ENCODE peak calls at places on chromosomes 2 and 18, in six cellular contexts. One of them, this sample, is unnamed.
A peak's percentile ranks its signal among the peaks of the same experiment; 100 is the strongest.

GRCh38 chr2:73112913-73113633 is at the start of gene RAB11FIP5:
- DNase-seq in HepG2: peak; percentile 57
- DNase-seq in transverse colon: peak; percentile 85
- DNase-seq in A549: peak; percentile 81
- DNase-seq in tibial nerve: peak; percentile 48
- DNase-seq in ovary: peak; percentile 87
- DNase-seq in this sample: no peak

GRCh38 chr18:57959278-57959677 is 84.7 kb upstream of the NEDD4L start:
- DNase-seq in HepG2: peak; percentile 66
- DNase-seq in transverse colon: peak; percentile 53
- DNase-seq in A549: peak; percentile 80
- DNase-seq in tibial nerve: no peak
- DNase-seq in ovary: no peak
- DNase-seq in this sample: no peak

GRCh38 chr18:68742206-68742605 is 27.3 kb upstream of the TMX3 start:
- DNase-seq in HepG2: no peak
- DNase-seq in transverse colon: no peak
- DNase-seq in A549: no peak
- DNase-seq in tibial nerve: no peak
- DNase-seq in ovary: no peak
- DNase-seq in this sample: no peak

GRCh38 chr2:229489016-229489415 is 217.9 kb upstream of the PID1 start:
- DNase-seq in HepG2: no peak
- DNase-seq in transverse colon: no peak
- DNase-seq in A549: peak; percentile 31
- DNase-seq in tibial nerve: no peak
- DNase-seq in ovary: no peak
- DNase-seq in this sample: no peak

GRCh38 chr2:43327119-43327518 is 100.7 kb upstream of the ZFP36L2 start:
- DNase-seq in HepG2: no peak
- DNase-seq in transverse colon: no peak
- DNase-seq in A549: no peak
- DNase-seq in tibial nerve: peak; percentile 56
- DNase-seq in ovary: no peak
- DNase-seq in this sample: no peak

GRCh38 chr18:55224086-55224625 is 264.9 kb upstream of the CCDC68 start:
- DNase-seq in HepG2: no peak
- DNase-seq in transverse colon: no peak
- DNase-seq in A549: no peak
- DNase-seq in tibial nerve: no peak
- DNase-seq in ovary: no peak
- DNase-seq in this sample: no peak

GRCh38 chr2:30334738-30335426 is 103.5 kb downstream of the LBH start:
- DNase-seq in HepG2: no peak
- DNase-seq in transverse colon: no peak
- DNase-seq in A549: peak; percentile 25
- DNase-seq in tibial nerve: no peak
- DNase-seq in ovary: no peak
- DNase-seq in this sample: no peak

GRCh38 chr18:7079231-7079630 is 38.4 kb downstream of the LAMA1 start:
- DNase-seq in HepG2: no peak
- DNase-seq in transverse colon: no peak
- DNase-seq in A549: no peak
- DNase-seq in tibial nerve: no peak
- DNase-seq in ovary: no peak
- DNase-seq in this sample: peak; percentile 55

GRCh38 chr2:101823347-101823791 is 125.9 kb downstream of the MAP4K4 start:
- DNase-seq in HepG2: peak; percentile 71
- DNase-seq in transverse colon: peak; percentile 71
- DNase-seq in A549: peak; percentile 67
- DNase-seq in tibial nerve: peak; percentile 82
- DNase-seq in ovary: no peak
- DNase-seq in this sample: no peak

GRCh38 chr18:79405781-79406575 is 10.2 kb downstream of the NFATC1 start:
- DNase-seq in HepG2: no peak
- DNase-seq in transverse colon: peak; percentile 77
- DNase-seq in A549: no peak
- DNase-seq in tibial nerve: peak; percentile 65
- DNase-seq in ovary: peak; percentile 38
- DNase-seq in this sample: no peak

GRCh38 chr2:47520302-47520630 is 117.3 kb downstream of the MSH2 start:
- DNase-seq in HepG2: no peak
- DNase-seq in transverse colon: no peak
- DNase-seq in A549: no peak
- DNase-seq in tibial nerve: no peak
- DNase-seq in ovary: no peak
- DNase-seq in this sample: no peak

GRCh38 chr2:46170611-46171385 is 126.4 kb upstream of the EPAS1 start:
- DNase-seq in HepG2: no peak
- DNase-seq in transverse colon: no peak
- DNase-seq in A549: no peak
- DNase-seq in tibial nerve: no peak
- DNase-seq in ovary: no peak
- DNase-seq in this sample: no peak

GRCh38 chr18:48877941-48878340 is 72.8 kb downstream of the SMAD7 start:
- DNase-seq in HepG2: no peak
- DNase-seq in transverse colon: no peak
- DNase-seq in A549: no peak
- DNase-seq in tibial nerve: no peak
- DNase-seq in ovary: no peak
- DNase-seq in this sample: no peak

GRCh38 chr2:131058905-131059304 is 34.4 kb downstream of the FAM168B start:
- DNase-seq in HepG2: no peak
- DNase-seq in transverse colon: no peak
- DNase-seq in A549: no peak
- DNase-seq in tibial nerve: no peak
- DNase-seq in ovary: no peak
- DNase-seq in this sample: no peak

GRCh38 chr2:154740360-154740759 is 41.9 kb downstream of the KCNJ3 start:
- DNase-seq in HepG2: no peak
- DNase-seq in transverse colon: no peak
- DNase-seq in A549: no peak
- DNase-seq in tibial nerve: no peak
- DNase-seq in ovary: no peak
- DNase-seq in this sample: no peak

GRCh38 chr18:55768255-55768654 is 180.3 kb upstream of the TCF4 start:
- DNase-seq in HepG2: no peak
- DNase-seq in transverse colon: no peak
- DNase-seq in A549: no peak
- DNase-seq in tibial nerve: no peak
- DNase-seq in ovary: no peak
- DNase-seq in this sample: no peak

GRCh38 chr2:36561223-36561944 is 36.6 kb downstream of the FEZ2 start:
- DNase-seq in HepG2: peak; percentile 18
- DNase-seq in transverse colon: peak; percentile 53
- DNase-seq in A549: peak; percentile 89
- DNase-seq in tibial nerve: no peak
- DNase-seq in ovary: no peak
- DNase-seq in this sample: no peak

GRCh38 chr18:61975526-61976326 is 82.9 kb upstream of the RNF152 start:
- DNase-seq in HepG2: no peak
- DNase-seq in transverse colon: no peak
- DNase-seq in A549: no peak
- DNase-seq in tibial nerve: no peak
- DNase-seq in ovary: no peak
- DNase-seq in this sample: peak; percentile 91

GRCh38 chr2:10223932-10224720 is 78.6 kb upstream of the HPCAL1 start:
- DNase-seq in HepG2: no peak
- DNase-seq in transverse colon: no peak
- DNase-seq in A549: no peak
- DNase-seq in tibial nerve: no peak
- DNase-seq in ovary: peak; percentile 12
- DNase-seq in this sample: no peak

GRCh38 chr2:26905341-26906198 is 57.6 kb downstream of the DPYSL5 start:
- DNase-seq in HepG2: no peak
- DNase-seq in transverse colon: peak; percentile 13
- DNase-seq in A549: no peak
- DNase-seq in tibial nerve: no peak
- DNase-seq in ovary: no peak
- DNase-seq in this sample: no peak

GRCh38 chr2:224711859-224712258 is 4.3 kb downstream of the CCDC195 start:
- DNase-seq in HepG2: no peak
- DNase-seq in transverse colon: no peak
- DNase-seq in A549: no peak
- DNase-seq in tibial nerve: no peak
- DNase-seq in ovary: no peak
- DNase-seq in this sample: no peak

GRCh38 chr2:168798076-168798887 is 4.2 kb upstream of the NOSTRIN start:
- DNase-seq in HepG2: no peak
- DNase-seq in transverse colon: peak; percentile 67
- DNase-seq in A549: no peak
- DNase-seq in tibial nerve: no peak
- DNase-seq in ovary: no peak
- DNase-seq in this sample: no peak

GRCh38 chr18:48923746-48924580 is 26.8 kb downstream of the SMAD7 start:
- DNase-seq in HepG2: no peak
- DNase-seq in transverse colon: no peak
- DNase-seq in A549: no peak
- DNase-seq in tibial nerve: no peak
- DNase-seq in ovary: no peak
- DNase-seq in this sample: no peak

DNA sequence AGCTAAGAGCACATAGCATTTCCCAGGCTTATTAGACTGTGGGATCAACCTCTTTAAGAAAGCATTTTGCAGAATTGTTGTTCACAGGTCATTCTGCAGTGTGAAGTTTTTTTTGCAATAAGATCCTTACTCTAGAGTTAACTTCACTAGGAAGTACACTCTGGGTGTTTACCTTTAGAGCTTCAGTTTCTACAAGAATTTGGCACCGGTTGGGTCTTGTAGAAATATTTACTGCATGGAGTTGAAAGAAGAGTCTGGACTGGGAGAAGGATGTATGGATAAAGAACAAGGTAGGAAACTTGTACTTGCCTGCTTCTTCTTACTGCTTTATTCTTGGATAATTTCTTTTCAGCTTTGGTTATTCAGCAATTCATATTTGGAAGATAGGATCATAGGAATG is 944.9 kb upstream of the GYPC start:
- DNase-seq in HepG2: no peak
- DNase-seq in transverse colon: no peak
- DNase-seq in A549: no peak
- DNase-seq in tibial nerve: no peak
- DNase-seq in ovary: no peak
- DNase-seq in this sample: no peak
- H3K4me1 ChIP-seq in HepG2: no peaks in the 10 kb centered on the region
- H3K4me1 ChIP-seq in transverse colon: no peaks in the 10 kb centered on the region
- H3K4me1 ChIP-seq in A549: no peaks in the 10 kb centered on the region
- H3K4me1 ChIP-seq in tibial nerve: no peaks in the 10 kb centered on the region
- H3K4me1 ChIP-seq in ovary: no peaks in the 10 kb centered on the region
- H3K4me1 ChIP-seq in this sample: no peaks in the 10 kb centered on the region

DNA sequence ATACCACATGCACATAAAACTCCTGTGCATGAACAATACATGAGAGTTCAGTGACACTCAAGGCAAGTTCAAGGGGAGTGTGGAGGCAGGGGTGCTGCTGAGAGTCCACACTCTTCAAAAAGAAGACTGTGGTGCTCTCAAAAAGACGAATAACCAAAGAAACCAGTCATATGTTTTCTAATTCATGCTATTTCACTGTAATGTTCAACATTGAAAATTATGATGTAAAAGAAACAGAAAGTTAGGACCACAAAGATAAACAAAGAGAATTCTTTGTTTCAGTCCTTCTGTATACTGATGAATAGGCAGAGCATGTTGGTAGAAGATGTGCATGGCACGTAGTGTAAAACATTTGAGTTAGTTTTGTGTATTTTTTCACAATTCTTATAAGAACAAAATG is 864.2 kb upstream of the LRATD1 start:
- DNase-seq in HepG2: no peak
- DNase-seq in transverse colon: no peak
- DNase-seq in A549: no peak
- DNase-seq in tibial nerve: no peak
- DNase-seq in ovary: no peak
- DNase-seq in this sample: no peak
- TF ChIP-seq EP300 in HepG2: no peak
- TF ChIP-seq EP300 in transverse colon: no peak
- TF ChIP-seq EP300 in A549: no peak
- TF ChIP-seq EP300 in tibial nerve: no peak
- TF ChIP-seq EP300 in ovary: no peak
- TF ChIP-seq EP300 in this sample: no peak

DNA sequence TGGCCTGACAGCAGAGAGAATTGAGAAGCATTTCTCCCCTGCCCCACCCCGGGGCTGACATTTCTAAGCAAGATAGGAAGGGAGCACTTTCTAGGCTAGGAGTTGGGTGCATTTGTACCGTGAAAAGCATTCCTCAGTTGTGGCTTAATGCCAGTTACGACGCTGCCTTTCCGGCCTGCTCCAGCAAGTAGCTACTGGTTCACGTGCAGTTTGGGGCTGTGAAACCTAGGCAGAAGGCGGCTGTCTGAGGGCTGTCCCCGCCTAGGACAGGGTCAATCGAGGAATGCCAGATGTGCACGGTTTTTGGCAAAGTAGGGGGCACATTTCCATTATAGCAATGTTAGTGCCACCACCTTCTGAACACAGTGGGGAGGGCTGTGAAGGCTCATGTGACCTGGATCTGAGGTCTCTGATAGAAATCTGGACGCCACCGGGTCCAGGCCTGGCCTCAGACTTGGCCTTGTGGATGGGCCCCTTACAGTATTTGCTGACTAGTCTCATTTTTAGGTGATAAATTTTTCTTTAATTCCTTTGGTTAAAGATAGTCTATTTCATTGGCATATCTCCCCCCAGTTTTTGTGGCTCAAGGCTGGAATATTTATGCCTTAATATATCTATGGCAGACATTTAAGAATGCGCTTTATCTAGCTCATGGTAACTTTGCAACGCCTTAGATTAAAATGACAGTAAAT is 78.6 kb downstream of the LPIN1 start:
- DNase-seq in HepG2: no peak
- DNase-seq in transverse colon: no peak
- DNase-seq in A549: no peak
- DNase-seq in tibial nerve: no peak
- DNase-seq in ovary: peak; percentile 61
- DNase-seq in this sample: no peak
- H3K9me3 ChIP-seq in HepG2: no peaks in the 10 kb centered on the region
- H3K9me3 ChIP-seq in transverse colon: no peaks in the 10 kb centered on the region
- H3K9me3 ChIP-seq in A549: no peaks in the 10 kb centered on the region
- H3K9me3 ChIP-seq in tibial nerve: no peaks in the 10 kb centered on the region
- H3K9me3 ChIP-seq in ovary: no peaks in the 10 kb centered on the region
- H3K9me3 ChIP-seq in this sample: no peaks in the 10 kb centered on the region

GRCh38 chr2:75564713-75565369 is 4.1 kb upstream of the EVA1A start:
- DNase-seq in HepG2: no peak
- DNase-seq in transverse colon: no peak
- DNase-seq in A549: no peak
- DNase-seq in tibial nerve: no peak
- DNase-seq in ovary: no peak
- DNase-seq in this sample: no peak

GRCh38 chr2:75565523-75566449 is 5.0 kb upstream of the EVA1A start:
- DNase-seq in HepG2: peak; percentile 80
- DNase-seq in transverse colon: no peak
- DNase-seq in A549: peak; percentile 19
- DNase-seq in tibial nerve: no peak
- DNase-seq in ovary: no peak
- DNase-seq in this sample: no peak

GRCh38 chr2:75563591-75563990 is 2.9 kb upstream of the EVA1A start:
- DNase-seq in HepG2: no peak
- DNase-seq in transverse colon: no peak
- DNase-seq in A549: no peak
- DNase-seq in tibial nerve: no peak
- DNase-seq in ovary: no peak
- DNase-seq in this sample: no peak

GRCh38 chr2:75562513-75562864 is 1.8 kb upstream of the EVA1A start:
- DNase-seq in HepG2: peak; percentile 39
- DNase-seq in transverse colon: no peak
- DNase-seq in A549: no peak
- DNase-seq in tibial nerve: no peak
- DNase-seq in ovary: no peak
- DNase-seq in this sample: peak; percentile 88

GRCh38 chr2:75564026-75564688 is 3.4 kb upstream of the EVA1A start:
- DNase-seq in HepG2: no peak
- DNase-seq in transverse colon: no peak
- DNase-seq in A549: no peak
- DNase-seq in tibial nerve: no peak
- DNase-seq in ovary: no peak
- DNase-seq in this sample: peak; percentile 47
- H3K4me1 ChIP-seq in HepG2: peaks cover 75% of the 10 kb centered on the region
- H3K4me1 ChIP-seq in transverse colon: no peaks in the 10 kb centered on the region
- H3K4me1 ChIP-seq in A549: peaks cover 23% of the 10 kb centered on the region
- H3K4me1 ChIP-seq in tibial nerve: no peaks in the 10 kb centered on the region
- H3K4me1 ChIP-seq in ovary: peaks cover 6% of the 10 kb centered on the region
- H3K4me1 ChIP-seq in this sample: peaks cover 8% of the 10 kb centered on the region

This sample was measured in esophagus muscularis mucosa.